ENCODE peak calls at places on chromosomes 4 and X, in nine cellular contexts. M is stimulated activated CD4-positive, alpha-beta T cell treated with anti-CD3 and anti-CD28 coated beads, Interleukin-4, amount 100 ng/mL, for 24 hours; W is NAMALWA; N is astrocyte of the hippocampus; Z is amniotic epithelial cell; K is fibroblast of lung; J is lung; P is EL; I is cardiac muscle cell. Y is an unnamed sample.

GRCh38 chr4:173230077-173230476 is 61.5 kb downstream of the GALNT7 start:
- DNase-seq in M (no peak), J (no peak), Z (no peak), N (no peak), P (no peak), I (no peak), W (no peak), K (no peak), Y (no peak)

GRCh38 chrX:41666251-41666650 is 22.5 kb upstream of the GPR34 start:
- DNase-seq in K (peak), J (no peak), I (no peak), Z (peak), M (peak), W (no peak), P (peak), N (no peak), Y (no peak)

GRCh38 chr4:81565137-81565870 is 93.6 kb upstream of the RASGEF1B start:
- DNase-seq in P (no peak), Z (no peak), K (peak), N (peak), I (peak), J (peak), M (no peak), W (peak), Y (no peak)

GRCh38 chr4:149884046-149884445 is 68.4 kb upstream of the IQCM start:
- DNase-seq in J (no peak), P (no peak), M (no peak), K (peak), I (no peak), Z (no peak), N (peak), W (no peak), Y (no peak)

GRCh38 chrX:6238576-6238975 is 9.9 kb upstream of the NLGN4X start:
- DNase-seq in N (peak), W (no peak), Z (no peak), P (no peak), K (peak), M (no peak), J (no peak), I (no peak), Y (no peak)

GRCh38 chr4:82629238-82630000 is 67.6 kb upstream of the TMEM150C start:
- DNase-seq in M (no peak), I (no peak), P (peak), W (no peak), K (no peak), Z (no peak), J (no peak), N (peak), Y (no peak)

GRCh38 chr4:104743141-104743748 is 248.6 kb upstream of the CXXC4 start:
- DNase-seq in W (peak), N (no peak), Z (no peak), I (no peak), P (no peak), K (no peak), J (no peak), M (no peak), Y (no peak)

GRCh38 chr4:6902318-6903042 is 7.1 kb upstream of the TBC1D14 start:
- DNase-seq in I (peak), P (no peak), M (no peak), Z (no peak), W (no peak), J (no peak), K (no peak), N (no peak), Y (no peak)

GRCh38 chr4:182063651-182064050 is 179.6 kb upstream of the TENM3 start:
- DNase-seq in P (no peak), N (no peak), Z (no peak), K (peak), I (no peak), J (no peak), M (no peak), W (no peak), Y (no peak)

GRCh38 chr4:150067859-150068258 is 10.4 kb upstream of the DCLK2 start:
- DNase-seq in I (no peak), N (no peak), J (no peak), Z (no peak), K (no peak), M (no peak), W (no peak), P (no peak), Y (no peak)

GRCh38 chr4:5793514-5793913 is 82.5 kb downstream of the EVC start:
- DNase-seq in N (no peak), M (no peak), Z (no peak), W (no peak), I (no peak), J (no peak), P (no peak), K (no peak), Y (no peak)

GRCh38 chr4:6239486-6239885 is 30.2 kb upstream of the WFS1 start:
- DNase-seq in K (no peak), W (no peak), M (no peak), N (no peak), J (no peak), Z (no peak), P (no peak), I (no peak), Y (no peak)

GRCh38 chrX:13346646-13347045 is 26.8 kb upstream of the ATXN3L start:
- DNase-seq in W (no peak), M (no peak), P (no peak), K (no peak), N (no peak), I (no peak), Z (no peak), J (no peak), Y (no peak)

GRCh38 chrX:19270727-19271126 is 73.0 kb upstream of the PDHA1 start:
- DNase-seq in N (no peak), I (no peak), W (no peak), J (no peak), P (no peak), Z (no peak), K (no peak), M (no peak), Y (no peak)

GRCh38 chr4:17695341-17695740 is 80.9 kb downstream of the MED28 start:
- DNase-seq in P (no peak), W (no peak), K (no peak), N (no peak), M (no peak), I (no peak), J (no peak), Z (no peak), Y (no peak)

GRCh38 chr4:5142726-5143125 is 91.4 kb downstream of the STK32B start:
- DNase-seq in P (peak), K (peak), J (peak), N (peak), Z (peak), I (peak), M (no peak), W (peak), Y (no peak)